ENCODE peak calls at places on chromosomes 6 and 20, in ten cellular contexts. S is ovary, I is stomach, R is IMR-90, N is H1, Y is spleen, C is uterus, B is heart left ventricle, E is A549, F is endothelial cell of umbilical vein. H is an unnamed sample. For H3K4me1 and H3K9me3, the result is how much of the 10 kb centered on the place peaks cover.

GRCh38 chr6:79538481-79538971 is 1.3 kb upstream of the LCA5 start:
- DNase-seq in S (no peak), I (no peak), R (no peak), N (no peak), Y (no peak), C (no peak), B (no peak), E (no peak), F (peak), H (no peak)

GRCh38 chr20:34401741-34402455 is 38.8 kb downstream of the ITCH start:
- DNase-seq in S (no peak), I (no peak), R (no peak), N (no peak), Y (no peak), C (no peak), B (no peak), E (no peak), F (no peak), H (no peak)

GRCh38 chr6:139474145-139475108 is 100.0 kb upstream of the CITED2 start:
- DNase-seq in S (peak), I (no peak), R (peak), N (no peak), Y (peak), C (no peak), B (no peak), E (no peak), F (no peak), H (no peak)

GRCh38 chr20:49784291-49784690 is 28.3 kb upstream of the SLC9A8 start:
- DNase-seq in S (no peak), I (no peak), R (no peak), N (no peak), Y (no peak), C (no peak), B (no peak), E (no peak), F (no peak), H (no peak)

GRCh38 chr20:728022-728944 is 40.0 kb downstream of the SLC52A3 start:
- DNase-seq in S (no peak), I (peak), R (peak), N (peak), Y (peak), C (no peak), B (peak), E (peak), F (peak), H (no peak)

GRCh38 chr20:53034899-53035298 is 62.7 kb downstream of the TSHZ2 start:
- DNase-seq in S (no peak), I (no peak), R (no peak), N (no peak), Y (no peak), C (no peak), B (no peak), E (no peak), F (no peak), H (no peak)

GRCh38 chr6:28090902-28091586 is 10.7 kb downstream of the ZNF165 start:
- DNase-seq in S (no peak), I (no peak), R (no peak), N (no peak), Y (no peak), C (no peak), B (peak), E (no peak), F (no peak), H (no peak)

GRCh38 chr6:15358579-15359327 is 112.9 kb downstream of the JARID2 start:
- DNase-seq in S (no peak), I (no peak), R (peak), N (no peak), Y (no peak), C (no peak), B (no peak), E (no peak), F (no peak), H (no peak)

GRCh38 chr6:7151381-7151780 is 43.6 kb downstream of the RREB1 start:
- DNase-seq in S (no peak), I (no peak), R (no peak), N (no peak), Y (no peak), C (no peak), B (no peak), E (no peak), F (no peak), H (peak)

GRCh38 chr6:161079566-161080262 is 88.1 kb downstream of the MAP3K4 start:
- DNase-seq in S (no peak), I (no peak), R (peak), N (no peak), Y (no peak), C (no peak), B (no peak), E (no peak), F (no peak), H (no peak)

GRCh38 chr6:13217206-13217905 is 111.0 kb downstream of the TBC1D7 start:
- DNase-seq in S (no peak), I (no peak), R (peak), N (no peak), Y (no peak), C (no peak), B (no peak), E (no peak), F (peak), H (no peak)

GRCh38 chr6:65202738-65203137 is 504.3 kb downstream of the EYS start:
- DNase-seq in S (no peak), I (no peak), R (no peak), N (no peak), Y (no peak), C (no peak), B (no peak), E (no peak), F (no peak), H (no peak)

GRCh38 chr6:40932366-40932765 is 106.7 kb downstream of the UNC5CL start:
- DNase-seq in S (no peak), I (no peak), R (peak), N (no peak), Y (no peak), C (no peak), B (no peak), E (no peak), F (peak), H (no peak)

GRCh38 chr20:57588596-57588995 is 27.7 kb downstream of the PCK1 start:
- DNase-seq in S (no peak), I (no peak), R (no peak), N (no peak), Y (peak), C (no peak), B (no peak), E (no peak), F (no peak), H (no peak)

GRCh38 chr6:2961971-2962370 is 9.4 kb downstream of the SERPINB6 start:
- DNase-seq in S (no peak), I (peak), R (no peak), N (no peak), Y (no peak), C (no peak), B (no peak), E (no peak), F (no peak), H (no peak)

GRCh38 chr6:135475292-135475886 is 22.2 kb downstream of the AHI1 start:
- DNase-seq in S (no peak), I (no peak), R (peak), N (no peak), Y (no peak), C (no peak), B (no peak), E (no peak), F (no peak), H (no peak)

GRCh38 chr6:123201869-123202372 is 205.9 kb downstream of the CLVS2 start:
- DNase-seq in S (no peak), I (no peak), R (no peak), N (no peak), Y (no peak), C (no peak), B (no peak), E (no peak), F (no peak), H (no peak)

GRCh38 chr6:100230115-100230975 is 234.4 kb downstream of the SIM1 start:
- DNase-seq in S (no peak), I (no peak), R (no peak), N (no peak), Y (no peak), C (no peak), B (no peak), E (no peak), F (no peak), H (no peak)

GRCh38 chr6:10595731-10596664 is 74.8 kb downstream of the GCNT2 start:
- DNase-seq in S (no peak), I (no peak), R (peak), N (no peak), Y (no peak), C (no peak), B (no peak), E (no peak), F (no peak), H (no peak)

GRCh38 chr6:17381429-17382147 is 11.8 kb upstream of the CAP2 start:
- DNase-seq in S (no peak), I (no peak), R (peak), N (no peak), Y (no peak), C (no peak), B (no peak), E (peak), F (no peak), H (no peak)

GRCh38 chr6:43368517-43369160 is 808 bp downstream of the ZNF318 start:
- DNase-seq in S (peak), I (peak), R (peak), N (no peak), Y (peak), C (peak), B (peak), E (peak), F (peak), H (no peak)

GRCh38 chr6:49550413-49551125 is at the start of gene C6orf141:
- DNase-seq in S (no peak), I (peak), R (no peak), N (peak), Y (no peak), C (no peak), B (no peak), E (peak), F (peak), H (peak)

GRCh38 chr20:45905505-45906079 is 6.4 kb downstream of the PLTP start:
- DNase-seq in S (no peak), I (no peak), R (peak), N (no peak), Y (no peak), C (no peak), B (no peak), E (peak), F (no peak), H (no peak)

GRCh38 chr20:46494077-46494476 is 19.3 kb downstream of the ZNF334 start:
- DNase-seq in S (no peak), I (no peak), R (no peak), N (no peak), Y (no peak), C (no peak), B (no peak), E (no peak), F (no peak), H (no peak)

GRCh38 chr6:142696689-142697088 is 248.3 kb downstream of the HIVEP2 start:
- DNase-seq in S (peak), I (peak), R (no peak), N (no peak), Y (no peak), C (peak), B (no peak), E (no peak), F (no peak), H (peak)

GRCh38 chr6:142694054-142694453 is 250.9 kb downstream of the HIVEP2 start:
- DNase-seq in S (no peak), I (no peak), R (peak), N (no peak), Y (no peak), C (no peak), B (no peak), E (no peak), F (no peak), H (no peak)

GRCh38 chr6:142697912-142698311 is 247.1 kb downstream of the HIVEP2 start:
- DNase-seq in S (peak), I (no peak), R (no peak), N (no peak), Y (no peak), C (no peak), B (no peak), E (no peak), F (peak), H (no peak)

GRCh38 chr6:142695016-142695415 is 250.0 kb downstream of the HIVEP2 start:
- DNase-seq in S (peak), I (no peak), R (peak), N (no peak), Y (no peak), C (no peak), B (peak), E (no peak), F (no peak), H (no peak)

DNA sequence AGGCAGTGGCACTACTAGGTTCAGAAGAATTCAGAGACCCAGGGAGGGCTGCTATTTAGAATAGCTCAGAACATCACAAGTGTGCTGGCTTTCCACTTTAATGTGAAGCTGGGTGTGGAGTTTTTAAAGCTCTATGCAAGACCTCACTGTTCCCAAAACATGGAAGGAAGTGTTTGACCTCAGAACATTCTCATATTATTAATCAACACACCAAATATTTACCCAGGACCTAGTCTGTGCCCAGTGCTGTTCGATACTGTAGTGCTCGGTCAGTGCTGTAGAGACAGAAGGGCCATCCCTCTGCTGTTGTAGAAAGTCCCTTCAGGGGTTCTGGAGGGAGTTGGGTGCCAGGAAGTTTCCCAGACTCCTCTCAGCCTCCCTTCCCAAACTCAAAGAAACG is 248.9 kb downstream of the HIVEP2 start:
- DNase-seq in S (no peak), I (no peak), R (no peak), N (no peak), Y (no peak), C (no peak), B (no peak), E (no peak), F (no peak), H (no peak)
- TF ChIP-seq POLR2A in S (no peak), I (no peak), R (no peak), N (no peak), Y (no peak), C (no peak), B (no peak), E (no peak), F (no peak), H (no peak)

GRCh38 chr6:112202639-112203341 is 51.6 kb downstream of the LAMA4 start:
- DNase-seq in S (no peak), I (no peak), R (no peak), N (no peak), Y (no peak), C (no peak), B (no peak), E (no peak), F (peak), H (no peak)
- H3K4me1 ChIP-seq in S (under half), I (under half), R (under half), N (under half), Y (under half), C (under half), B (under half), E (under half), F (half or more), H (under half)

DNA sequence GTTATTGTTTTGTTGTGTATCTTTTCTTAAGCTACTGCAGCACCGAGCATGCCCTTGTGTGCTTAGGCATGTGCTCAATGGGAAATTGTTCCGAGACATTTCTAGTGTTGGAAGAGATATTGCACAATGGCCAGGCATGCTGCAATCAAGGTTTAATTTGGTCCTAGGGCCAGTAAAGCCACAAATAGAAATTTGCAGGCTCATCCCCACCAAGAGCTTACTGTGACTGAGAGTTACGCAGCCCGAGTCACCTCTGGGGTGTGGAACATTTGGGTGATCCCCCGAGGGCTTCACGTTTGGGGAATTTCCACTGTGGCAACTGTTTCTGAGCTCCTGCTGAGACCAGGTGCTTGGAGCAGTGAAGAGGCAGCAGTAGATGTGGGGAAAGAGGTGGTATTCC is 65.8 kb downstream of the ADTRP start:
- DNase-seq in S (no peak), I (no peak), R (peak), N (no peak), Y (no peak), C (peak), B (peak), E (no peak), F (no peak), H (no peak)
- H3K9me3 ChIP-seq in S (under half), I (under half), R (under half), N (under half), Y (under half), C (under half), B (under half), E (under half), F (under half), H (under half)

GRCh38 chr6:20403080-20403765 is 1.5 kb downstream of the E2F3 start:
- DNase-seq in S (peak), I (peak), R (peak), N (peak), Y (peak), C (peak), B (peak), E (peak), F (peak), H (peak)

GRCh38 chr6:20401403-20402180 is at the start of gene E2F3:
- DNase-seq in S (peak), I (peak), R (peak), N (peak), Y (peak), C (peak), B (peak), E (peak), F (peak), H (peak)

GRCh38 chr6:20402181-20403079 is 751 bp downstream of the E2F3 start:
- DNase-seq in S (peak), I (peak), R (no peak), N (no peak), Y (peak), C (peak), B (peak), E (peak), F (peak), H (no peak)

GRCh38 chr6:20404641-20405032 is 3.0 kb downstream of the E2F3 start:
- DNase-seq in S (peak), I (no peak), R (peak), N (no peak), Y (peak), C (peak), B (peak), E (peak), F (peak), H (no peak)

DNA sequence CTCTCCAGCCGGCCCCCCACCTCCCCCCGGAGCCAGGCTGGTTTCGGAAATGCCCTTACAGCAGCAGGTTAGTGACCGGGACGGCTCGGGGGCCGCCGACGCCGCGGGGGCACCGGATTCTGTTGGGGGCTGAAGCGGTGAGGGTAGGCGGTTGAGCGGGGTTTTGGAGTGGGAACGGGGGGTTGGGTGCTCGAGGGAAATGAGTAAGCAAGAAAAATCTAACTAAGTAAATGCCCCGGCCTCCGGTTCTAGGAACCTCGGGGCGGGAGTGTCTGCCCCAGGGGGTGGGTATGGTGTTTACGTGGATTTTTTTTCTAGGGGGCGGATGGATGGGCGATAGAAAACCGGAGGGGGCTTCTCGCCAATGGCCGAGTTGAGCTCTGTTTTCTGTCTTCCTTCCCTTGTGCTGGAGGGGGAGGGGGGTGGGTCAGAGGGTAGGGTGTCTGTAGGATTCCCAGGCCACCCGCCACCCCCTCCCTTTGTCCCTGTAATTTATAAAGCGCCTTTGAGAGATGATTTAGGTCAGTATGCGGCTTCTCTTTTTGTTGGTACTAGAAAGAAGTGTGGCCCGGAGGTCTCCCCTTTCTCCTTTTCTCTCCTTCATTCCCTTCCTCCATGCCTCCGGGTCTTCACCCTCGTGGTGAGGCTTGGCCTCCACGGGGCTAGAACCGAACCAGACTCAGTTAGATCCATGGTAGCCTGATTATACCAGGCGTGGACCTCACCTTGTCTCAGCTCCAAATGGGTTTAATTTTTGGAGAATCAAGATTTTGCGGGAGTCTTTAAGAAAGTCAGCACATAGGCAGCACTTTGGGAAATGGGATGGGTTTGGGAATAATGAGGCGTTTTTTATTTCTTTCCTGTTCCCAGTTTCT is 2.3 kb downstream of the E2F3 start:
- DNase-seq in S (no peak), I (peak), R (peak), N (no peak), Y (no peak), C (peak), B (no peak), E (peak), F (peak), H (no peak)
- TF ChIP-seq POLR2A in S (no peak), I (no peak), R (peak), N (peak), Y (no peak), C (no peak), B (no peak), E (no peak), F (peak), H (no peak)

GRCh38 chr6:33200234-33201146 is at the start of the genes RXRB and SLC39A7:
- DNase-seq in S (peak), I (peak), R (peak), N (peak), Y (peak), C (peak), B (peak), E (peak), F (peak), H (peak)
- H3K4me1 ChIP-seq in S (under half), I (half or more), R (under half), N (under half), Y (half or more), C (under half), B (under half), E (under half), F (under half), H (under half)

GRCh38 chr20:31418307-31418706 is 12.3 kb upstream of the DEFB121 start:
- DNase-seq in S (no peak), I (no peak), R (no peak), N (no peak), Y (no peak), C (no peak), B (no peak), E (no peak), F (no peak), H (no peak)
- H3K9me3 ChIP-seq in S (under half), I (under half), R (under half), N (half or more), Y (under half), C (under half), B (under half), E (under half), F (under half), H (under half)

DNA sequence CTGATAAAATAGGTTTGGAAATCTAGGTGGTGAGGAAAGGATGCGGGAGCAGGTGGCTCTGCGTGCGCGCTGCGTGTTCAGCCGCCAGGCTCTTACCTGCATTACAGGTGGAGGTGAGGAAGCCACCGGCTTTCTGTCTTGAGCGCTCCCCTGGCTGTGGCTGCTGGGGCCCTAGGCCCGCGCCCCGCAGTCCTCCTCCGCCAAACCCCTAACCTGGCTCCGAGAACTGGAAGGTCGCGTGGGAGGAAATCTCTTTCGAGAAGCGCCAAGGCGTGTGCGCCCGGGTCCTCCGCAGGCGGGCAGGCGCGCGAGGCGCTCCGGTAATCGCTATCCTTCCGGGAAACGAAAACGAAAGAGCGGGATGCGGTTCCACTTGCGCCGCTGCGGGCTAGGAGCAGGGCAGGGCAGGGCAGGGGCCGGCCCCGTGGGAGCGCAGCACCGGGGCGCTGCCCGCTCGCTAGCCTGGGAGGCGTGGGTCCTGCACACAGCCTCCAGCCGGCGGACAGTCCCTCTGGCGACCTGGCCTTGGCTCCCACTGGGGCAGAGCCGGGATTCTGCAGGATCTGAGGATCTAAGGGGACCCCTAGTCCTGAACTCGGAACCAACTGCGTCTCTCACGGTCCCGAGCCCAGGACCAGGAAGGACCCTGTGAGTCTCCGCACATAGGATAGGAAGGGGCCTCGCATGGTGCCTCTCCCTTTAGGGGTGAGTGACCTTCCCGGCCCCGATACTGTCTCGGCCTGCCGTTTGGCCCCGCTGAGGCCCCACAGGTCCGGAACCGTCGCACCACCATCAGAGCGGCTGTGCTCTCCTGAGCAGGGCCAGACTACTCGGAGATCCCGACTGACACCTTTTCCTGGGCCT is at the start of gene ETV7:
- DNase-seq in S (peak), I (peak), R (peak), N (no peak), Y (peak), C (peak), B (peak), E (no peak), F (no peak), H (no peak)
- TF ChIP-seq POLR2A in S (no peak), I (no peak), R (no peak), N (no peak), Y (no peak), C (no peak), B (no peak), E (no peak), F (no peak), H (no peak)

H was measured in breast epithelium.